ENCODE peak calls at places on chromosomes 6 and 20, in four cellular contexts. One of them, this sample, is unnamed.

GRCh38 chr6:148873154-148873553 is 126.3 kb downstream of the UST start:
- DNase-seq in mesothelial cell of epicardium: no peak
- DNase-seq in GM12865: no peak
- DNase-seq in brain pericyte: no peak
- DNase-seq in this sample: no peak

GRCh38 chr6:38193486-38194281 is 374.2 kb downstream of the ZFAND3 start:
- DNase-seq in brain pericyte: no peak
- DNase-seq in mesothelial cell of epicardium: no peak
- DNase-seq in GM12865: no peak
- DNase-seq in this sample: no peak

GRCh38 chr6:12354499-12354898 is 64.3 kb downstream of the EDN1 start:
- DNase-seq in GM12865: peak; percentile 84
- DNase-seq in mesothelial cell of epicardium: no peak
- DNase-seq in brain pericyte: peak; percentile 37
- DNase-seq in this sample: peak; percentile 90

GRCh38 chr20:10492065-10492464 is 57.0 kb downstream of the SLX4IP start:
- DNase-seq in mesothelial cell of epicardium: no peak
- DNase-seq in GM12865: no peak
- DNase-seq in brain pericyte: no peak
- DNase-seq in this sample: peak; percentile 68

GRCh38 chr6:106134906-106135634 is 48.9 kb downstream of the PRDM1 start:
- DNase-seq in GM12865: no peak
- DNase-seq in mesothelial cell of epicardium: no peak
- DNase-seq in brain pericyte: no peak
- DNase-seq in this sample: peak; percentile 17

GRCh38 chr6:157150076-157150475 is 173.2 kb downstream of the TMEM242 start:
- DNase-seq in mesothelial cell of epicardium: no peak
- DNase-seq in brain pericyte: no peak
- DNase-seq in GM12865: no peak
- DNase-seq in this sample: peak; percentile 61

GRCh38 chr6:163405412-163406309 is 8.9 kb upstream of the QKI start:
- DNase-seq in brain pericyte: no peak
- DNase-seq in mesothelial cell of epicardium: no peak
- DNase-seq in GM12865: peak; percentile 44
- DNase-seq in this sample: no peak

GRCh38 chr20:35561268-35561667 is 19.4 kb downstream of the ERGIC3 start:
- DNase-seq in GM12865: peak; percentile 65
- DNase-seq in mesothelial cell of epicardium: no peak
- DNase-seq in brain pericyte: no peak
- DNase-seq in this sample: peak; percentile 39

GRCh38 chr6:153698637-153699036 is 340.4 kb upstream of the OPRM1 start:
- DNase-seq in GM12865: no peak
- DNase-seq in mesothelial cell of epicardium: no peak
- DNase-seq in brain pericyte: no peak
- DNase-seq in this sample: no peak

GRCh38 chr20:32252189-32252588 is 25.3 kb upstream of the KIF3B start:
- DNase-seq in brain pericyte: no peak
- DNase-seq in mesothelial cell of epicardium: no peak
- DNase-seq in GM12865: peak; percentile 22
- DNase-seq in this sample: no peak

GRCh38 chr6:37168809-37169457 is 1.0 kb upstream of the PIM1 start:
- DNase-seq in GM12865: peak; percentile 35
- DNase-seq in brain pericyte: no peak
- DNase-seq in mesothelial cell of epicardium: no peak
- DNase-seq in this sample: no peak

GRCh38 chr20:32329817-32330554 is 28.1 kb upstream of the ASXL1 start:
- DNase-seq in GM12865: no peak
- DNase-seq in brain pericyte: no peak
- DNase-seq in mesothelial cell of epicardium: no peak
- DNase-seq in this sample: no peak

GRCh38 chr6:106519460-106520394 is 109.6 kb downstream of the RTN4IP1 start:
- DNase-seq in mesothelial cell of epicardium: no peak
- DNase-seq in GM12865: peak; percentile 97
- DNase-seq in brain pericyte: peak; percentile 54
- DNase-seq in this sample: peak; percentile 82

GRCh38 chr6:118660218-118660569 is 8.8 kb upstream of the CEP85L start:
- DNase-seq in GM12865: no peak
- DNase-seq in mesothelial cell of epicardium: peak; percentile 74
- DNase-seq in brain pericyte: no peak
- DNase-seq in this sample: peak; percentile 24

GRCh38 chr6:135226537-135226936 is 45.4 kb downstream of the MYB start:
- DNase-seq in brain pericyte: no peak
- DNase-seq in GM12865: peak; percentile 84
- DNase-seq in mesothelial cell of epicardium: no peak
- DNase-seq in this sample: no peak

GRCh38 chr20:39264506-39265172 is 302.5 kb downstream of the DHX35 start:
- DNase-seq in mesothelial cell of epicardium: peak; percentile 76
- DNase-seq in brain pericyte: no peak
- DNase-seq in GM12865: peak; percentile 56
- DNase-seq in this sample: peak; percentile 79

GRCh38 chr20:49572857-49573256 is 4.9 kb upstream of the PTGIS start:
- DNase-seq in mesothelial cell of epicardium: no peak
- DNase-seq in GM12865: no peak
- DNase-seq in brain pericyte: no peak
- DNase-seq in this sample: no peak

GRCh38 chr20:59422911-59423520 is 122.6 kb downstream of the EDN3 start:
- DNase-seq in brain pericyte: no peak
- DNase-seq in mesothelial cell of epicardium: no peak
- DNase-seq in GM12865: no peak
- DNase-seq in this sample: no peak

GRCh38 chr6:160177220-160177619 is 55.6 kb downstream of the SLC22A1 start:
- DNase-seq in brain pericyte: no peak
- DNase-seq in mesothelial cell of epicardium: no peak
- DNase-seq in GM12865: no peak
- DNase-seq in this sample: no peak

GRCh38 chr20:8388146-8388545 is 256.1 kb downstream of the PLCB1 start:
- DNase-seq in brain pericyte: no peak
- DNase-seq in mesothelial cell of epicardium: no peak
- DNase-seq in GM12865: no peak
- DNase-seq in this sample: peak; percentile 44

GRCh38 chr6:157172088-157172768 is 151.1 kb downstream of the TMEM242 start:
- DNase-seq in brain pericyte: no peak
- DNase-seq in mesothelial cell of epicardium: no peak
- DNase-seq in GM12865: no peak
- DNase-seq in this sample: no peak

This sample was measured in fibroblast of pulmonary artery.